ENCODE peak calls at places on chromosomes 3 and 15, in eight cellular contexts. V is suprapubic skin, I is mesenchymal stem cell, O is lower lobe of right lung, Z is right lobe of liver, W is psoas muscle, B is spleen, G is mesendoderm. M is an unnamed sample.
A peak's percentile ranks its signal among the peaks of the same experiment; 100 is the strongest.

GRCh38 chr15:92130906-92131305 is 262.8 kb upstream of the ST8SIA2 start:
- DNase-seq in I (no peak), V (no peak), G (no peak), W (no peak), B (no peak), O (no peak), Z (no peak), M (no peak)

GRCh38 chr15:27692438-27692837 is 406.7 kb downstream of the OCA2 start:
- DNase-seq in B (no peak), G (no peak), W (no peak), I (no peak), V (no peak), Z (no peak), O (no peak), M (no peak)

GRCh38 chr3:24355806-24356205 is 138.8 kb downstream of the THRB start:
- DNase-seq in I (no peak), G (no peak), B (no peak), W (no peak), Z (no peak), O (no peak), V (no peak), M (no peak)

GRCh38 chr3:148866261-148866660 is 1.2 kb downstream of the CPA3 start:
- DNase-seq in V (no peak), I (peak; percentile 25), Z (no peak), O (no peak), B (no peak), G (peak; percentile 71), W (no peak), M (no peak)

GRCh38 chr3:49872801-49873281 is 3.1 kb upstream of the CAMKV start:
- DNase-seq in G (peak; percentile 29), B (no peak), V (no peak), Z (no peak), O (no peak), I (no peak), W (no peak), M (peak; percentile 28)

GRCh38 chr3:99637041-99637380 is 1.4 kb upstream of the COL8A1 start:
- DNase-seq in B (no peak), Z (no peak), G (peak; percentile 64), I (peak; percentile 62), W (no peak), V (no peak), O (no peak), M (no peak)

GRCh38 chr3:113890256-113890900 is 51.8 kb downstream of the GRAMD1C start:
- DNase-seq in V (no peak), B (no peak), W (no peak), O (no peak), Z (peak; percentile 47), I (no peak), G (peak; percentile 28), M (no peak)

GRCh38 chr15:85691350-85692240 is 103.1 kb downstream of the KLHL25 start:
- DNase-seq in B (peak; percentile 79), V (no peak), I (no peak), Z (no peak), W (no peak), O (no peak), G (no peak), M (no peak)

GRCh38 chr3:64560802-64561502 is 126.8 kb downstream of the ADAMTS9 start:
- DNase-seq in V (no peak), Z (no peak), B (no peak), G (no peak), W (no peak), I (no peak), O (no peak), M (no peak)

GRCh38 chr3:160159806-160160205 is 65.4 kb upstream of the C3orf80 start:
- DNase-seq in V (no peak), B (no peak), W (no peak), I (no peak), G (no peak), O (no peak), Z (no peak), M (no peak)

GRCh38 chr3:196988241-196989029 is 19.8 kb upstream of the PIGZ start:
- DNase-seq in G (peak; percentile 77), B (peak; percentile 35), W (peak; percentile 26), I (no peak), V (peak; percentile 40), Z (no peak), O (no peak), M (no peak)

GRCh38 chr3:31754575-31755278 is 222.0 kb downstream of the STT3B start:
- DNase-seq in Z (no peak), W (no peak), I (no peak), V (no peak), G (no peak), B (no peak), O (no peak), M (no peak)

GRCh38 chr3:51687472-51688205 is 16.6 kb downstream of the TEX264 start:
- DNase-seq in Z (no peak), V (no peak), I (peak; percentile 53), W (no peak), O (no peak), B (no peak), G (no peak), M (no peak)

GRCh38 chr3:197798863-197799262 is 7.8 kb downstream of the LRCH3 start:
- DNase-seq in G (no peak), V (no peak), O (no peak), W (no peak), Z (no peak), B (no peak), I (no peak), M (no peak)

GRCh38 chr3:18744472-18744871 is 319.3 kb upstream of the SATB1 start:
- DNase-seq in Z (no peak), G (no peak), I (no peak), V (no peak), O (no peak), B (no peak), W (no peak), M (no peak)

DNA sequence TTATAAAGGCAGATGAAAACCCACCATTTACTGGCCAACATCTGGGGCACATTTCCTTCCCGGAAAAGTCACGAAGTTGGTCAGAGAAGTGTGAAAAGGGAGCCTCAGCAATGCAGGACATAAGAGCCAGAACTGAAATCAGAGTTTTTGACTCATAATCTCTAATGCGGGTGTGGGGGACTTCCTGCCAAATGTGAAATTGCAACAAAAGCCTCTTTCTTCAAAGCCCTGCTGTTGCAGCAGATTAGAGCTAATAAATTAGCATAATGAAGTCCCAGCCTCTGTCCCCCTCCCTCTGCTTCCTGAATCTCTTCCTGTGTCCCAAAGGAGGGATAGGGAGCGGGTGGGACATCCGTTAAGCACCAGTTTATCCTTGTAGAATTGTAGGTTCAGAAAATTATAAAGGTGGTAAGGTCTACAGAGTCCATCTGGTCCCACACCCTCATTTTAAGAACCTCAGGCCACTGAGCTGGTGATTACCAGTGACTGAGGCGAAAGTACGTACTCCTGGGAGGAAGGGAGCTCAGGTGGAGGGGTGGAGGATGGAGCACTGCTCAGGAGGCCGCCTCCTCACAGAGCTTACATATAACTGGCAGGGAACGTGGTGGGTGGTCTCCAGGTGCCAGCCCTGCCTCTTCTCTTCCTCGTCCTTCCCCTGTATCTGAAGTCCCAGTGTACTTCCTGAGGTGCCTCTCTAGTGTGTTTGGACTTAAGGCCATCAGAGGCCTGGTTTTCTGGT is 35.0 kb downstream of the ST6GAL1 start:
- DNase-seq in G (peak; percentile 88), W (no peak), Z (no peak), B (no peak), I (no peak), V (no peak), O (no peak), M (no peak)
- H3K27ac ChIP-seq in G (peak overlapping the region; percentile 87), W (peak overlapping the region; percentile 38), Z (no peak overlapping the region), B (no peak overlapping the region), I (no peak overlapping the region), V (peak overlapping the region; percentile 1), O (no peak overlapping the region), M (no peak overlapping the region)

GRCh38 chr3:55487376-55488241 is 503 bp upstream of the WNT5A start:
- DNase-seq in I (peak; percentile 85), O (peak; percentile 61), W (peak; percentile 74), B (no peak), Z (peak; percentile 44), G (peak; percentile 77), V (peak; percentile 56), M (no peak)

GRCh38 chr3:55489804-55490132 is 2.7 kb upstream of the WNT5A start:
- DNase-seq in B (no peak), V (no peak), Z (no peak), O (no peak), I (peak; percentile 57), G (peak; percentile 76), W (peak; percentile 53), M (no peak)

GRCh38 chr3:55490194-55490913 is 3.2 kb upstream of the WNT5A start:
- DNase-seq in G (peak; percentile 18), I (peak; percentile 44), B (no peak), V (no peak), O (no peak), W (no peak), Z (no peak), M (no peak)

GRCh38 chr3:55486857-55487375 is at the start of gene WNT5A:
- DNase-seq in Z (peak; percentile 58), V (peak; percentile 59), W (peak; percentile 72), G (peak; percentile 91), I (peak; percentile 65), B (peak; percentile 79), O (peak; percentile 67), M (no peak)

GRCh38 chr3:55488398-55489055 is 1.4 kb upstream of the WNT5A start:
- DNase-seq in B (no peak), G (peak; percentile 75), I (peak; percentile 89), V (peak; percentile 69), O (peak; percentile 74), Z (peak; percentile 60), W (peak; percentile 83), M (no peak)
- H3K27me3 ChIP-seq in B (peaks cover 31% of the 10 kb centered on the region), G (no peaks in the 10 kb centered on the region), I (peaks cover 23% of the 10 kb centered on the region), V (peaks cover 36% of the 10 kb centered on the region), O (peaks cover 51% of the 10 kb centered on the region), Z (no peaks in the 10 kb centered on the region), W (no peaks in the 10 kb centered on the region), M (peaks cover 20% of the 10 kb centered on the region)

GRCh38 chr3:179450321-179450720 is 949 bp downstream of the GNB4 start:
- DNase-seq in I (peak; percentile 59), W (no peak), V (no peak), Z (no peak), B (no peak), G (no peak), O (no peak), M (no peak)
- H3K4me1 ChIP-seq in I (no peaks in the 10 kb centered on the region), W (peaks cover 3% of the 10 kb centered on the region), V (peaks cover 68% of the 10 kb centered on the region), Z (no peaks in the 10 kb centered on the region), B (peaks cover 61% of the 10 kb centered on the region), G (peaks cover 2% of the 10 kb centered on the region), O (peaks cover 42% of the 10 kb centered on the region), M (peaks cover 20% of the 10 kb centered on the region)

GRCh38 chr3:157336252-157337009 is 100.2 kb upstream of the PTX3 start:
- DNase-seq in G (peak; percentile 3), B (no peak), O (no peak), V (no peak), I (no peak), W (no peak), Z (no peak), M (no peak)
- H3K27ac ChIP-seq in G (no peak overlapping the region), B (no peak overlapping the region), O (no peak overlapping the region), V (no peak overlapping the region), I (peak overlapping the region; percentile 67), W (no peak overlapping the region), Z (no peak overlapping the region), M (no peak overlapping the region)

DNA sequence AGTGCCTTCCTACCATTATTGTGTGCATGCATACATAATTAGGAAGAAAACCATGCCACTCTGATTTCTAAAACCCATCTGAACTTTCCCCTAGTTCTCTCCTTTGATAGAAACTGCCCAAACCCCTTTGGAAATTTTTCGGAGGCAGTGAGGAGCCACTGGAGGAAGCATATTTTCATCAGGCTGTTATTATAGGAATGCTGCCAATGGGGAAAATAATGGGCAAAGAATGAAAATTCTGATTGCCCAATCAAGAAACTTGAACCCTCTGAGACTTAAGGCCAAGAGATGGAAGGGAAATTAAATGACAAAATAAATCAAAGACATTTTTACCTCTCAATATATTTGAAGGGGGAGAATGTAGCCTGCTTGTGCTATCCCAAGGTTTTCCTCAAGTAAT is 376.0 kb upstream of the PDZRN3 start:
- DNase-seq in I (no peak), Z (no peak), O (no peak), V (no peak), W (no peak), B (no peak), G (no peak), M (no peak)
- H3K27me3 ChIP-seq in I (no peaks in the 10 kb centered on the region), Z (no peaks in the 10 kb centered on the region), O (no peaks in the 10 kb centered on the region), V (no peaks in the 10 kb centered on the region), W (no peaks in the 10 kb centered on the region), B (no peaks in the 10 kb centered on the region), G (no peaks in the 10 kb centered on the region), M (no peaks in the 10 kb centered on the region)